ENCODE peak calls at places on chromosomes 5 and 9, in five cellular contexts. K, X, C, W and Z are unnamed samples.

GRCh38 chr5:124747770-124748686 is 1.6 kb upstream of the ZNF608 start:
- DNase-seq in C (peak), X (no peak), W (peak), K (no peak), Z (no peak)

GRCh38 chr5:89047591-89047990 is 164.6 kb upstream of the MEF2C start:
- DNase-seq in C (no peak), W (no peak), K (no peak), X (no peak), Z (peak)

GRCh38 chr5:37899037-37899436 is 59.2 kb upstream of the GDNF start:
- DNase-seq in C (no peak), K (no peak), X (no peak), W (no peak), Z (no peak)

GRCh38 chr5:34772267-34772666 is 66.7 kb upstream of the TTC23L start:
- DNase-seq in W (no peak), X (no peak), K (no peak), C (no peak), Z (no peak)

GRCh38 chr9:696332-697090 is 145.0 kb upstream of the DMRT1 start:
- DNase-seq in W (peak), K (peak), X (peak), C (peak), Z (peak)

GRCh38 chr5:180389252-180390101 is 36.3 kb upstream of the GFPT2 start:
- DNase-seq in C (no peak), W (no peak), K (no peak), X (no peak), Z (no peak)

GRCh38 chr5:3019045-3019444 is 267.6 kb upstream of the IRX2 start:
- DNase-seq in W (no peak), C (no peak), K (no peak), X (no peak), Z (no peak)

GRCh38 chr5:95812100-95812472 is 10.4 kb downstream of the GLRX start:
- DNase-seq in C (peak), X (no peak), K (no peak), W (no peak), Z (no peak)

GRCh38 chr9:81530846-81531245 is 158.5 kb downstream of the TLE1 start:
- DNase-seq in C (no peak), W (no peak), K (no peak), X (no peak), Z (no peak)

GRCh38 chr9:117718085-117718484 is 13.9 kb downstream of the TLR4 start:
- DNase-seq in C (no peak), X (no peak), W (peak), K (peak), Z (peak)

GRCh38 chr9:120513825-120514598 is 66.0 kb downstream of the CDK5RAP2 start:
- DNase-seq in W (peak), X (no peak), K (no peak), C (no peak), Z (no peak)

GRCh38 chr9:80787636-80788035 is 901.7 kb downstream of the TLE1 start:
- DNase-seq in X (no peak), C (no peak), W (peak), K (no peak), Z (no peak)

GRCh38 chr5:168347786-168348414 is 56.5 kb downstream of the WWC1 start:
- DNase-seq in C (no peak), K (no peak), X (no peak), W (no peak), Z (no peak)

GRCh38 chr5:107743357-107744000 is 72.7 kb upstream of the EFNA5 start:
- DNase-seq in K (no peak), X (peak), C (peak), W (peak), Z (peak)

GRCh38 chr5:6900828-6901227 is 187.6 kb downstream of the TENT4A start:
- DNase-seq in W (no peak), X (no peak), K (no peak), C (no peak), Z (no peak)

GRCh38 chr9:94817291-94818195 is 91.0 kb downstream of the AOPEP start:
- DNase-seq in X (no peak), K (no peak), C (no peak), W (no peak), Z (no peak)

GRCh38 chr9:87954230-87954629 is 20.1 kb downstream of the CDK20 start:
- DNase-seq in X (no peak), C (no peak), W (no peak), K (no peak), Z (no peak)

GRCh38 chr5:75666801-75667200 is 50.4 kb downstream of the POC5 start:
- DNase-seq in K (no peak), C (no peak), X (no peak), W (no peak), Z (no peak)
- TF ChIP-seq CTCF in K (no peak), C (no peak), X (peak), W (no peak), Z (no peak)

GRCh38 chr9:128282500-128282899 is 6.4 kb downstream of the SWI5 start:
- DNase-seq in W (peak), K (no peak), C (peak), X (peak), Z (peak)
- H3K4me3 ChIP-seq in W (no peak), K (no peak), C (no peak), X (no peak), Z (no peak)

DNA sequence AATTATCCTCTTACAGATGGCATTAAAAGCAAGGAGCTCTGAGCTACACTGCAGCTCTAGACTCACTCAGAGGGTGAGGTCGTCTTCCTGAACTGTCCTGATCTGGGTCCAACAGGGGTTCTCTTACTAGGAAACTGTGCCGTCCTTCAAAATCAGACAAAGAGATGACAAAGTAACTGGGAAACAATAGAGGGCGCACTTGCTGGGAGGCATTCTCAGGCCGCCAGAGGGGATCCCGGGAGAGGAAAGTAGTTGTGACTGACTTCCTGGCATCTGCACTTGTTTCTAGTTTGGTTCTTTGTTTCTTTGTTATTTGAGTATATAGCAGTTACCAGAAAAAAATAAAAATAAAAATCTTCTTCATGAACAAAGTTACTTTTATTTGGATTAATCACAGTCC is 142.9 kb upstream of the MSX2 start:
- DNase-seq in C (no peak), W (no peak), X (no peak), K (no peak), Z (no peak)
- TF ChIP-seq CTCF in C (peak), W (peak), X (peak), K (no peak), Z (peak)

GRCh38 chr9:135478858-135479468 is 619 bp upstream of the PPP1R26 start:
- DNase-seq in K (peak), X (no peak), C (no peak), W (peak), Z (no peak)
- H3K4me3 ChIP-seq in K (peak), X (peak), C (peak), W (peak), Z (peak)

DNA sequence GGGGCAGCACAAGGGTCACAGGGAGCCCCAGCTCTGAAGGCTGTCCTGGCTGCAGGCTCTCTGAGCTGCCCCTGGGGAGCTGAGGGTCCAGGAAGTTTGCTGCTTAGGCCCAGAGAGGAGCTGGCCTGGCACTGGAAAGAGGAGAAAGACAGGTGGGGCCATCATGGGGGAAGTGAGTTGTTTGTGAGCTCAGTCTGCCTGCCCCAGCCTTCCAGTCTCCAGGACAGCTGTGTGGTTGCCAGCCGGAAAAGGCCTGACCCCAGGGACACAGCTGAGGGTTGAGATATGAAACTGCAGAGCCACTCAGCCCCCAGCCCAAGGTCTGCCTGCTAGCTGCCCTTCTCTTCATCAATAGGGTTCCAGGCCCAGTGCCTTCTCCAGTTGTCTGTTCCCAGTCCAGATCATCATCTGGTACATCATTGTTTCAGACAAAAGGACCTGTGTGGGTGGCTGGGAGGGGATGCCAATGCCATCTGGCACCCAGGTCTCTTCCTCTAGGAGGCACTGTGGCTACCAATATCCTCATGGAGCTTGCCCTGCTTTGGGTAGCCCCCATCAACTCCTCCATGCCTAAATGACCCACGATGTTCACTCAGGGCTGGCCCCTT is 4.2 kb upstream of the DDX41 start:
- DNase-seq in K (no peak), W (no peak), X (no peak), C (no peak), Z (no peak)
- TF ChIP-seq CTCF in K (no peak), W (peak), X (peak), C (peak), Z (peak)

DNA sequence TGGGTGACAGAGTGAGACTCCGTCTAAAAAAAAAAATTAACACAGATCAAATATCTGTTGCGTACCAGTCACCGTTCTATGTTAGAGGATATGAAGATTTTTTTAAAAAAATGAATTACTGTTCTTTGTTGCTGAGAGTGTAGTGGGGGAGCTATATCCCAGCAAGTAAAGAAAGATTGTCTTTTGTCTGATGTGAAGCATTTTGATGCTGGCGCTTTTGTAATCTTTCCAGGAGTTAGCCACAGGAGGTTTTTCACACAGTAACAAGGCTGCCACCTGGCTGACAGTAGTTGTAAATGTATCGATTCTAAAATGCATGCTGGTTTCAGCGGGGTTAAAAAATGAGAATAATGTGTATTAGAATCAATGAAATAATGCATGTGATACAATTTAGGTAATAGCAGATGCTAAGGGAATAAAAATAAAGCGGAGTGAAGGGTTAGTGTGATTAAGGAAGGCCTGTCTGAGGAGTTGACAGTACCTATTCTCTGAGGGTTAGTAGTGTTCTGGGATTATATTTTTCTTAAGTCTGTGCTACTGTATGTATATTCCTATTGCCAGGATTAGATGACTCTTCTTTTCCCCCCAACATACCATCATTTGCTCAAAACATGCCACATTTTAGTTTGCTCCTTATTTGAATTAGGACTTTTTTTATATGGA is 3.4 kb downstream of the LMNB1 start:
- DNase-seq in X (peak), W (peak), K (peak), C (peak), Z (peak)
- H3K4me3 ChIP-seq in X (no peak), W (no peak), K (no peak), C (no peak), Z (no peak)

GRCh38 chr9:137829260-137829996 is 48.2 kb upstream of the CACNA1B start:
- DNase-seq in X (no peak), C (no peak), W (no peak), K (no peak), Z (no peak)
- TF ChIP-seq CTCF in X (no peak), C (no peak), W (no peak), K (no peak), Z (no peak)

DNA sequence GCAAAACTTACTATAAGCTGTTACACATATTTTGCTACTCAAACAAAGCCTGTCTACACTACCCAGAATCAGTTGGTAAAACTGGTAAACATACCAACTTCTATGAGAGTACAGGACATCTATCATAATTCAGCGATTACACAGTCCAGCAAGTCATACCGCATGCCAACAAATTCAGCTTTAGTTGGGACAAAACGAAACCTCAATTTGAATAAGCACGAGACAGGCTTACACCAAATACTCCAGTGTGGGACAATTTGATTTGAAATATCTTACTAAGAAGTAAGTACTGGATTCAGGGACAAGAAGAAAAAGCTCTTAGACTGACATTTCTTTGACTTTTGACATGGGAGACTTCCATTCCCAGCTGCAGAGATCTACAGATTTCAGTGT is 2.0 kb downstream of the NRG2 start:
- DNase-seq in X (no peak), W (no peak), K (no peak), C (no peak), Z (no peak)
- H3K4me3 ChIP-seq in X (no peak), W (no peak), K (peak), C (no peak), Z (no peak)